ENCODE peak calls at places on chromosomes 13 and 19, in four cellular contexts. Z is H1, I is HCT116, L is K562. O is an unnamed sample.

GRCh38 chr13:52428295-52428694 is 22.1 kb downstream of the VPS36 start:
- DNase-seq in Z (no peak), I (no peak), L (peak; percentile 9), O (no peak)

GRCh38 chr19:14649020-14649419 is 25.6 kb downstream of the ADGRE3 start:
- DNase-seq in Z (no peak), I (no peak), L (no peak), O (no peak)

GRCh38 chr19:23957660-23958281 is 43.1 kb downstream of the ZNF726 start:
- DNase-seq in Z (no peak), I (peak; percentile 7), L (no peak), O (no peak)

GRCh38 chr13:91216928-91217700 is 130.4 kb upstream of the MIR17HG start:
- DNase-seq in Z (no peak), I (no peak), L (no peak), O (no peak)

GRCh38 chr19:29188289-29188688 is 24.7 kb downstream of the UQCRFS1 start:
- DNase-seq in Z (no peak), I (no peak), L (no peak), O (no peak)

GRCh38 chr13:93751117-93751516 is 524.5 kb downstream of the GPC6 start:
- DNase-seq in Z (no peak), I (no peak), L (no peak), O (no peak)

GRCh38 chr13:31038834-31039552 is 106.5 kb downstream of the TEX26 start:
- DNase-seq in Z (no peak), I (no peak), L (no peak), O (peak; percentile 84)

GRCh38 chr19:56333506-56333905 is 18.9 kb upstream of the ZSCAN5A start:
- DNase-seq in Z (peak; percentile 49), I (peak; percentile 48), L (peak; percentile 48), O (no peak)

GRCh38 chr13:41458939-41459753 is 1.8 kb downstream of the RGCC start:
- DNase-seq in Z (peak; percentile 59), I (peak; percentile 28), L (peak; percentile 48), O (no peak)

GRCh38 chr19:3463959-3464796 is 16.1 kb downstream of the SMIM24 start:
- DNase-seq in Z (no peak), I (no peak), L (no peak), O (no peak)

GRCh38 chr19:12723643-12724426 is at the start of gene TNPO2:
- DNase-seq in Z (peak; percentile 89), I (peak; percentile 24), L (peak; percentile 69), O (peak; percentile 40)

GRCh38 chr13:83498486-83499190 is 383.6 kb downstream of the SLITRK1 start:
- DNase-seq in Z (no peak), I (no peak), L (no peak), O (no peak)

GRCh38 chr13:61039302-61039701 is 376.3 kb downstream of the PCDH20 start:
- DNase-seq in Z (no peak), I (no peak), L (no peak), O (no peak)

GRCh38 chr19:51714848-51715247 is 8.9 kb downstream of the HAS1 start:
- DNase-seq in Z (no peak), I (no peak), L (no peak), O (no peak)

GRCh38 chr19:47356900-47357299 is 7.8 kb downstream of the DHX34 start:
- DNase-seq in Z (no peak), I (no peak), L (no peak), O (no peak)

GRCh38 chr19:39398297-39398864 is 7.2 kb downstream of the MED29 start:
- DNase-seq in Z (no peak), I (peak; percentile 69), L (no peak), O (no peak)

GRCh38 chr13:106919093-106919492 is 351.2 kb upstream of the ARGLU1 start:
- DNase-seq in Z (no peak), I (no peak), L (no peak), O (no peak)

GRCh38 chr19:19568802-19569756 is 31.0 kb downstream of the CILP2 start:
- DNase-seq in Z (no peak), I (no peak), L (no peak), O (no peak)

GRCh38 chr19:19214892-19215291 is 3.1 kb downstream of the NCAN start:
- DNase-seq in Z (peak; percentile 100), I (no peak), L (peak; percentile 83), O (no peak)

GRCh38 chr13:20989883-20990282 is 71.5 kb downstream of the LATS2 start:
- DNase-seq in Z (no peak), I (no peak), L (no peak), O (no peak)

GRCh38 chr13:25490236-25490635 is 118.5 kb downstream of the ATP8A2 start:
- DNase-seq in Z (no peak), I (no peak), L (no peak), O (no peak)

GRCh38 chr13:33743438-33744368 is 74.2 kb upstream of the RFC3 start:
- DNase-seq in Z (no peak), I (no peak), L (no peak), O (peak; percentile 80)

GRCh38 chr19:1076951-1077350 is 10.0 kb downstream of the ARHGAP45 start:
- DNase-seq in Z (no peak), I (no peak), L (no peak), O (peak; percentile 85)

GRCh38 chr13:44437356-44438233 is 64.0 kb downstream of the SERP2 start:
- DNase-seq in Z (no peak), I (no peak), L (no peak), O (no peak)

GRCh38 chr13:41931337-41931736 is 29.6 kb downstream of the VWA8 start:
- DNase-seq in Z (no peak), I (no peak), L (no peak), O (no peak)

GRCh38 chr13:51825681-51826254 is 19.2 kb downstream of the TMEM272 start:
- DNase-seq in Z (no peak), I (no peak), L (no peak), O (no peak)

GRCh38 chr13:89282241-89282640 is 1611.1 kb downstream of the SLITRK5 start:
- DNase-seq in Z (no peak), I (no peak), L (no peak), O (no peak)

GRCh38 chr19:48907671-48908070 is 7.6 kb downstream of the NUCB1 start:
- DNase-seq in Z (no peak), I (no peak), L (peak; percentile 4), O (no peak)

GRCh38 chr19:48553676-48554384 is 1.9 kb downstream of the SULT2B1 start:
- DNase-seq in Z (no peak), I (no peak), L (peak; percentile 83), O (no peak)

GRCh38 chr13:97192166-97192565 is 30.0 kb upstream of the MBNL2 start:
- DNase-seq in Z (no peak), I (no peak), L (no peak), O (no peak)

GRCh38 chr13:97189943-97190342 is 32.2 kb upstream of the MBNL2 start:
- DNase-seq in Z (no peak), I (no peak), L (no peak), O (no peak)

GRCh38 chr13:97191143-97191542 is 31.0 kb upstream of the MBNL2 start:
- DNase-seq in Z (no peak), I (no peak), L (peak; percentile 20), O (no peak)

GRCh38 chr13:97193577-97193976 is 28.6 kb upstream of the MBNL2 start:
- DNase-seq in Z (no peak), I (no peak), L (no peak), O (no peak)

GRCh38 chr13:97191615-97192014 is 30.5 kb upstream of the MBNL2 start:
- DNase-seq in Z (no peak), I (no peak), L (no peak), O (no peak)
- TF ChIP-seq SRF in Z (no peak), I (no peak), L (no peak), O (no peak)

GRCh38 chr19:10292789-10293636 is 3.3 kb downstream of the ICAM5 start:
- DNase-seq in Z (no peak), I (no peak), L (peak; percentile 40), O (no peak)
- TF ChIP-seq SRF in Z (no peak), I (no peak), L (no peak), O (no peak)

GRCh38 chr19:35715981-35716734 is 1.6 kb upstream of the KMT2B start:
- DNase-seq in Z (peak; percentile 87), I (no peak), L (peak; percentile 47), O (no peak)

GRCh38 chr19:35716735-35716984 is 1.1 kb upstream of the KMT2B start:
- DNase-seq in Z (no peak), I (no peak), L (no peak), O (no peak)

GRCh38 chr19:35717665-35718344 is at the start of gene KMT2B:
- DNase-seq in Z (peak; percentile 94), I (no peak), L (peak; percentile 93), O (no peak)

GRCh38 chr19:35718345-35719041 is 690 bp downstream of the KMT2B start:
- DNase-seq in Z (peak; percentile 62), I (no peak), L (no peak), O (no peak)

DNA sequence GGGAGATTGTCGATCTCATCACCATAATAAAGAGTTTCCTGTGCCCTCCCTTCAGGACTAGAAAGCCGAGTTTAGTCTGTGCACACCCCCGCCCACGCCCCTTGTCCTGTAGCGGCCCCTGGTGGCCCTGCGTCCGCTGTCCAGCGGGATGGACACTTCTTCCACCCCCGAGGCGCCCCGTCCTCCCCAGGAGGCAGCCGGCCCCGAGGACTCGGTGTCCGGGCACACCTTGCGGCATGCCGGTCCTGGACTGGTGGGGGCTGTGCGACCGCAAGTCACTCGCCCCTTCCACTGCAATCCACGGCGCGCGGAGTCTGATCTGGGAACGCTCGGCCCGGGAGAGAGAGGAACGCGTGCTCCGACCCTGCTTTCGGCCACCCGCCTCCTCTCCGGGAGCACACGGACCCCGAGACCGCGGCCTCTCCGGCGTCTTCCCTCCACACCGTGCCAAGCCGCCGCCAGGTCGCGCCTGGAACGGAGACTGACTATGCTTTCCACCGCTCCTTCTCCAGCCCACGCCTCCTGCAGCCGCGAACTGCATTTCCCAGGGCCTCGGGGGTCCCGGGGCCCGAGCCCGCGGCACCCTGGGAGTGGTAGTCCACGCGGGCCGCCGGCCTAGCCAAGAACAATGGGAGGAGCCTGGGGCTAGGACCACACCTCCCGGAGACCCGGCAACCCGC is 678 bp upstream of the KMT2B start:
- DNase-seq in Z (peak; percentile 94), I (peak; percentile 88), L (peak; percentile 93), O (peak; percentile 77)
- TF ChIP-seq SRF in Z (no peak), I (no peak), L (no peak), O (peak; percentile 9)

GRCh38 chr19:45935267-45935666 is 20.7 kb upstream of the NANOS2 start:
- DNase-seq in Z (no peak), I (no peak), L (no peak), O (no peak)
- TF ChIP-seq SRF in Z (no peak), I (no peak), L (no peak), O (no peak)

DNA sequence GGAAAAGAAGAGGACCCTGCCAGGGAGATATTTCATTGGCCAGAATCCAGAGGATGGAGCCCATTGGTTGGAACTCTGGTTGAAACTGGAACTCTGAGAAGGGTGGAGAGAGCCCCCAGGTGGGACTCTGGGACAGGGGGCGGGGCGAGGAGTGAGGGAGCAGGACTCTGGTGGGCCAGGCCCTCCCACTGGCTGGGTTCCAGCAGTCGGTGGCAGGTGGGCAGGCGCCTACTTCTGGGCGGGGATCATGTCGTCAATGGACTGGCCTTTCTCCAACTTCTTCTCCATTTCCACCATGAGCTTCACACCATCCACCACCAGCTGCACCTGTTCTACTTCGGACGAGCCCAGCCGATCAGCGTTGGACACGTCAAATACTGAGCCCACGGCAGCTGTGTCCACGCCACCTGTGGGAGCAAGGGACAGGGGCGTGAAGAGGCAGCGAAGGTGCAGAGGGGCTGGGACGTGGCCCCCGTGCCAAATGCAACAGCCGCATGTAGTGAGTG is 16.1 kb downstream of the CKM start:
- DNase-seq in Z (peak; percentile 60), I (no peak), L (peak; percentile 34), O (no peak)
- TF ChIP-seq SRF in Z (no peak), I (no peak), L (no peak), O (no peak)

GRCh38 chr13:112938680-112939079 is 30.3 kb upstream of the MCF2L start:
- DNase-seq in Z (no peak), I (no peak), L (no peak), O (no peak)
- TF ChIP-seq SRF in Z (no peak), I (no peak), L (no peak), O (no peak)

GRCh38 chr13:109331898-109332297 is 454.5 kb downstream of the IRS2 start:
- DNase-seq in Z (no peak), I (no peak), L (no peak), O (no peak)
- TF ChIP-seq SRF in Z (no peak), I (no peak), L (no peak), O (no peak)